ENCODE peak calls at places on chromosome 11, in ten cellular contexts. One of them, this sample, is unnamed.

GRCh38 chr11:100824041-100824440 is 137.0 kb downstream of the ARHGAP42 start:
- DNase-seq in HL-60: no peak
- DNase-seq in suprapubic skin: no peak
- DNase-seq in kidney epithelial cell: peak; percentile 70
- DNase-seq in tibial nerve: no peak
- DNase-seq in BE2C: no peak
- DNase-seq in adrenal gland: no peak
- DNase-seq in lower lobe of right lung: no peak
- DNase-seq in lower leg skin: no peak
- DNase-seq in coronary artery: no peak
- DNase-seq in this sample: no peak

GRCh38 chr11:70623906-70624597 is 225.7 kb downstream of the CTTN start:
- DNase-seq in adrenal gland: no peak
- DNase-seq in coronary artery: no peak
- DNase-seq in kidney epithelial cell: no peak
- DNase-seq in HL-60: no peak
- DNase-seq in BE2C: no peak
- DNase-seq in suprapubic skin: no peak
- DNase-seq in lower lobe of right lung: no peak
- DNase-seq in lower leg skin: no peak
- DNase-seq in tibial nerve: no peak
- DNase-seq in this sample: no peak

GRCh38 chr11:1858154-1858553 is 5.3 kb downstream of the LSP1 start:
- DNase-seq in lower leg skin: no peak
- DNase-seq in lower lobe of right lung: peak; percentile 72
- DNase-seq in adrenal gland: peak; percentile 44
- DNase-seq in HL-60: peak; percentile 53
- DNase-seq in coronary artery: no peak
- DNase-seq in kidney epithelial cell: no peak
- DNase-seq in tibial nerve: no peak
- DNase-seq in suprapubic skin: no peak
- DNase-seq in BE2C: no peak
- DNase-seq in this sample: no peak

GRCh38 chr11:102330226-102330625 is 12.9 kb downstream of the BIRC3 start:
- DNase-seq in tibial nerve: no peak
- DNase-seq in lower leg skin: no peak
- DNase-seq in lower lobe of right lung: no peak
- DNase-seq in coronary artery: no peak
- DNase-seq in HL-60: no peak
- DNase-seq in suprapubic skin: no peak
- DNase-seq in kidney epithelial cell: no peak
- DNase-seq in adrenal gland: no peak
- DNase-seq in BE2C: no peak
- DNase-seq in this sample: no peak

GRCh38 chr11:848988-849824 is 6.6 kb downstream of the TSPAN4 start:
- DNase-seq in lower leg skin: no peak
- DNase-seq in HL-60: no peak
- DNase-seq in BE2C: peak; percentile 77
- DNase-seq in coronary artery: no peak
- DNase-seq in lower lobe of right lung: no peak
- DNase-seq in tibial nerve: no peak
- DNase-seq in adrenal gland: no peak
- DNase-seq in suprapubic skin: no peak
- DNase-seq in kidney epithelial cell: no peak
- DNase-seq in this sample: no peak

GRCh38 chr11:57787205-57787604 is 25.6 kb downstream of the CTNND1 start:
- DNase-seq in kidney epithelial cell: no peak
- DNase-seq in coronary artery: no peak
- DNase-seq in adrenal gland: no peak
- DNase-seq in suprapubic skin: no peak
- DNase-seq in BE2C: no peak
- DNase-seq in tibial nerve: no peak
- DNase-seq in lower lobe of right lung: no peak
- DNase-seq in lower leg skin: no peak
- DNase-seq in HL-60: no peak
- DNase-seq in this sample: no peak

GRCh38 chr11:27282141-27282590 is 80.8 kb downstream of the CCDC34 start:
- DNase-seq in lower leg skin: no peak
- DNase-seq in kidney epithelial cell: peak; percentile 23
- DNase-seq in lower lobe of right lung: no peak
- DNase-seq in BE2C: no peak
- DNase-seq in tibial nerve: peak; percentile 24
- DNase-seq in HL-60: no peak
- DNase-seq in adrenal gland: peak; percentile 73
- DNase-seq in suprapubic skin: no peak
- DNase-seq in coronary artery: peak; percentile 85
- DNase-seq in this sample: no peak

GRCh38 chr11:11973361-11973800 is 35.0 kb downstream of the DKK3 start:
- DNase-seq in kidney epithelial cell: no peak
- DNase-seq in HL-60: no peak
- DNase-seq in tibial nerve: peak; percentile 59
- DNase-seq in adrenal gland: peak; percentile 93
- DNase-seq in BE2C: no peak
- DNase-seq in suprapubic skin: no peak
- DNase-seq in coronary artery: peak; percentile 92
- DNase-seq in lower lobe of right lung: no peak
- DNase-seq in lower leg skin: peak; percentile 53
- DNase-seq in this sample: no peak

GRCh38 chr11:105297463-105297862 is 157.9 kb upstream of the CARD18 start:
- DNase-seq in HL-60: no peak
- DNase-seq in coronary artery: no peak
- DNase-seq in suprapubic skin: no peak
- DNase-seq in kidney epithelial cell: no peak
- DNase-seq in adrenal gland: no peak
- DNase-seq in tibial nerve: no peak
- DNase-seq in lower lobe of right lung: no peak
- DNase-seq in lower leg skin: no peak
- DNase-seq in BE2C: no peak
- DNase-seq in this sample: no peak

GRCh38 chr11:19939415-19939929 is 220.8 kb downstream of the DBX1 start:
- DNase-seq in tibial nerve: no peak
- DNase-seq in HL-60: no peak
- DNase-seq in coronary artery: peak; percentile 43
- DNase-seq in lower lobe of right lung: no peak
- DNase-seq in adrenal gland: no peak
- DNase-seq in suprapubic skin: no peak
- DNase-seq in lower leg skin: no peak
- DNase-seq in kidney epithelial cell: no peak
- DNase-seq in BE2C: no peak
- DNase-seq in this sample: no peak

GRCh38 chr11:47412152-47412746 is 3.9 kb downstream of the SLC39A13 start:
- DNase-seq in BE2C: peak; percentile 65
- DNase-seq in adrenal gland: peak; percentile 66
- DNase-seq in lower lobe of right lung: peak; percentile 75
- DNase-seq in coronary artery: no peak
- DNase-seq in kidney epithelial cell: no peak
- DNase-seq in HL-60: peak; percentile 65
- DNase-seq in tibial nerve: no peak
- DNase-seq in lower leg skin: no peak
- DNase-seq in suprapubic skin: peak; percentile 68
- DNase-seq in this sample: no peak

GRCh38 chr11:74388678-74389327 is 9.4 kb downstream of the PGM2L1 start:
- DNase-seq in lower lobe of right lung: no peak
- DNase-seq in adrenal gland: peak; percentile 43
- DNase-seq in coronary artery: no peak
- DNase-seq in suprapubic skin: peak; percentile 66
- DNase-seq in HL-60: peak; percentile 60
- DNase-seq in BE2C: peak; percentile 72
- DNase-seq in tibial nerve: peak; percentile 43
- DNase-seq in kidney epithelial cell: no peak
- DNase-seq in lower leg skin: peak; percentile 79
- DNase-seq in this sample: no peak

GRCh38 chr11:86692317-86692716 is 19.9 kb upstream of the ME3 start:
- DNase-seq in lower leg skin: no peak
- DNase-seq in tibial nerve: no peak
- DNase-seq in kidney epithelial cell: no peak
- DNase-seq in HL-60: no peak
- DNase-seq in suprapubic skin: no peak
- DNase-seq in lower lobe of right lung: no peak
- DNase-seq in BE2C: no peak
- DNase-seq in adrenal gland: no peak
- DNase-seq in coronary artery: no peak
- DNase-seq in this sample: no peak

GRCh38 chr11:120001161-120002135 is 136.5 kb downstream of the TRIM29 start:
- DNase-seq in suprapubic skin: no peak
- DNase-seq in HL-60: no peak
- DNase-seq in coronary artery: no peak
- DNase-seq in lower lobe of right lung: no peak
- DNase-seq in adrenal gland: no peak
- DNase-seq in BE2C: peak; percentile 56
- DNase-seq in lower leg skin: no peak
- DNase-seq in tibial nerve: no peak
- DNase-seq in kidney epithelial cell: no peak
- DNase-seq in this sample: no peak

GRCh38 chr11:36793542-36793926 is 195.5 kb upstream of the RAG2 start:
- DNase-seq in suprapubic skin: no peak
- DNase-seq in coronary artery: no peak
- DNase-seq in BE2C: no peak
- DNase-seq in HL-60: no peak
- DNase-seq in tibial nerve: no peak
- DNase-seq in lower lobe of right lung: no peak
- DNase-seq in lower leg skin: no peak
- DNase-seq in kidney epithelial cell: no peak
- DNase-seq in adrenal gland: no peak
- DNase-seq in this sample: no peak
- H3K4me3 ChIP-seq in suprapubic skin: no peak overlapping the region
- H3K4me3 ChIP-seq in coronary artery: peak overlapping the region; percentile 22
- H3K4me3 ChIP-seq in BE2C: no peak overlapping the region
- H3K4me3 ChIP-seq in HL-60: no peak overlapping the region
- H3K4me3 ChIP-seq in tibial nerve: no peak overlapping the region
- H3K4me3 ChIP-seq in lower lobe of right lung: no peak overlapping the region
- H3K4me3 ChIP-seq in lower leg skin: no peak overlapping the region
- H3K4me3 ChIP-seq in kidney epithelial cell: no peak overlapping the region
- H3K4me3 ChIP-seq in adrenal gland: no peak overlapping the region
- H3K4me3 ChIP-seq in this sample: no peak overlapping the region

GRCh38 chr11:79937935-79938334 is 497.1 kb upstream of the TENM4 start:
- DNase-seq in HL-60: no peak
- DNase-seq in BE2C: no peak
- DNase-seq in adrenal gland: no peak
- DNase-seq in lower leg skin: no peak
- DNase-seq in tibial nerve: no peak
- DNase-seq in kidney epithelial cell: no peak
- DNase-seq in lower lobe of right lung: no peak
- DNase-seq in coronary artery: no peak
- DNase-seq in suprapubic skin: no peak
- DNase-seq in this sample: no peak

GRCh38 chr11:79940165-79940564 is 499.3 kb upstream of the TENM4 start:
- DNase-seq in coronary artery: no peak
- DNase-seq in adrenal gland: no peak
- DNase-seq in BE2C: no peak
- DNase-seq in HL-60: no peak
- DNase-seq in kidney epithelial cell: peak; percentile 25
- DNase-seq in suprapubic skin: no peak
- DNase-seq in tibial nerve: no peak
- DNase-seq in lower lobe of right lung: no peak
- DNase-seq in lower leg skin: no peak
- DNase-seq in this sample: no peak

GRCh38 chr11:79942071-79942470 is 501.2 kb upstream of the TENM4 start:
- DNase-seq in suprapubic skin: no peak
- DNase-seq in HL-60: no peak
- DNase-seq in kidney epithelial cell: no peak
- DNase-seq in adrenal gland: no peak
- DNase-seq in lower lobe of right lung: no peak
- DNase-seq in coronary artery: no peak
- DNase-seq in BE2C: no peak
- DNase-seq in lower leg skin: no peak
- DNase-seq in tibial nerve: no peak
- DNase-seq in this sample: no peak

GRCh38 chr11:79939111-79939510 is 498.3 kb upstream of the TENM4 start:
- DNase-seq in lower lobe of right lung: no peak
- DNase-seq in tibial nerve: no peak
- DNase-seq in suprapubic skin: no peak
- DNase-seq in HL-60: no peak
- DNase-seq in BE2C: no peak
- DNase-seq in kidney epithelial cell: no peak
- DNase-seq in adrenal gland: no peak
- DNase-seq in coronary artery: no peak
- DNase-seq in lower leg skin: no peak
- DNase-seq in this sample: no peak

GRCh38 chr11:79940976-79941735 is 500.3 kb upstream of the TENM4 start:
- DNase-seq in BE2C: no peak
- DNase-seq in coronary artery: no peak
- DNase-seq in lower leg skin: no peak
- DNase-seq in lower lobe of right lung: no peak
- DNase-seq in HL-60: no peak
- DNase-seq in adrenal gland: no peak
- DNase-seq in suprapubic skin: no peak
- DNase-seq in kidney epithelial cell: no peak
- DNase-seq in tibial nerve: no peak
- DNase-seq in this sample: no peak
- TF ChIP-seq CTCF in BE2C: no peak
- TF ChIP-seq CTCF in coronary artery: no peak
- TF ChIP-seq CTCF in lower leg skin: no peak
- TF ChIP-seq CTCF in lower lobe of right lung: no peak
- TF ChIP-seq CTCF in HL-60: no peak
- TF ChIP-seq CTCF in adrenal gland: no peak
- TF ChIP-seq CTCF in suprapubic skin: no peak
- TF ChIP-seq CTCF in kidney epithelial cell: no peak
- TF ChIP-seq CTCF in tibial nerve: no peak
- TF ChIP-seq CTCF in this sample: no peak

GRCh38 chr11:33867996-33868645 is 23.8 kb downstream of the LMO2 start:
- DNase-seq in HL-60: no peak
- DNase-seq in tibial nerve: no peak
- DNase-seq in BE2C: no peak
- DNase-seq in kidney epithelial cell: no peak
- DNase-seq in adrenal gland: no peak
- DNase-seq in suprapubic skin: no peak
- DNase-seq in lower lobe of right lung: no peak
- DNase-seq in coronary artery: no peak
- DNase-seq in lower leg skin: no peak
- DNase-seq in this sample: no peak
- H3K4me3 ChIP-seq in HL-60: peak overlapping the region; percentile 76
- H3K4me3 ChIP-seq in tibial nerve: peak overlapping the region; percentile 42
- H3K4me3 ChIP-seq in BE2C: no peak overlapping the region
- H3K4me3 ChIP-seq in kidney epithelial cell: no peak overlapping the region
- H3K4me3 ChIP-seq in adrenal gland: peak overlapping the region; percentile 47
- H3K4me3 ChIP-seq in suprapubic skin: peak overlapping the region; percentile 65
- H3K4me3 ChIP-seq in lower lobe of right lung: peak overlapping the region; percentile 62
- H3K4me3 ChIP-seq in coronary artery: peak overlapping the region; percentile 87
- H3K4me3 ChIP-seq in lower leg skin: peak overlapping the region; percentile 79
- H3K4me3 ChIP-seq in this sample: no peak overlapping the region

GRCh38 chr11:79441159-79441875 is 487 bp upstream of the TENM4 start:
- DNase-seq in kidney epithelial cell: no peak
- DNase-seq in lower leg skin: no peak
- DNase-seq in BE2C: no peak
- DNase-seq in coronary artery: no peak
- DNase-seq in lower lobe of right lung: no peak
- DNase-seq in adrenal gland: no peak
- DNase-seq in tibial nerve: no peak
- DNase-seq in suprapubic skin: no peak
- DNase-seq in HL-60: peak; percentile 26
- DNase-seq in this sample: no peak
- TF ChIP-seq CTCF in kidney epithelial cell: peak; percentile 20
- TF ChIP-seq CTCF in lower leg skin: no peak
- TF ChIP-seq CTCF in BE2C: no peak
- TF ChIP-seq CTCF in coronary artery: no peak
- TF ChIP-seq CTCF in lower lobe of right lung: no peak
- TF ChIP-seq CTCF in adrenal gland: no peak
- TF ChIP-seq CTCF in tibial nerve: no peak
- TF ChIP-seq CTCF in suprapubic skin: no peak
- TF ChIP-seq CTCF in HL-60: no peak
- TF ChIP-seq CTCF in this sample: peak; percentile 49

GRCh38 chr11:67271212-67271547 is 4.9 kb downstream of the GRK2 start:
- DNase-seq in BE2C: no peak
- DNase-seq in HL-60: no peak
- DNase-seq in adrenal gland: no peak
- DNase-seq in coronary artery: no peak
- DNase-seq in tibial nerve: no peak
- DNase-seq in kidney epithelial cell: no peak
- DNase-seq in lower leg skin: no peak
- DNase-seq in suprapubic skin: no peak
- DNase-seq in lower lobe of right lung: no peak
- DNase-seq in this sample: no peak
- H3K4me3 ChIP-seq in BE2C: peak overlapping the region; percentile 5
- H3K4me3 ChIP-seq in HL-60: peak overlapping the region; percentile 67
- H3K4me3 ChIP-seq in adrenal gland: no peak overlapping the region
- H3K4me3 ChIP-seq in coronary artery: peak overlapping the region; percentile 98
- H3K4me3 ChIP-seq in tibial nerve: peak overlapping the region; percentile 39
- H3K4me3 ChIP-seq in kidney epithelial cell: no peak overlapping the region
- H3K4me3 ChIP-seq in lower leg skin: no peak overlapping the region
- H3K4me3 ChIP-seq in suprapubic skin: peak overlapping the region; percentile 95
- H3K4me3 ChIP-seq in lower lobe of right lung: peak overlapping the region; percentile 90
- H3K4me3 ChIP-seq in this sample: no peak overlapping the region

This sample was measured in RWPE2.